ENCODE peak calls at places on chromosomes 3 and 15, in four cellular contexts. F is HCT116, B is K562, V is HepG2. W is an unnamed sample.

GRCh38 chr15:100779331-100780207 is 100.1 kb upstream of the ALDH1A3 start:
- DNase-seq in V (no peak), B (no peak), F (no peak), W (no peak)

GRCh38 chr3:50123394-50124361 is 31.4 kb upstream of the SEMA3F start:
- DNase-seq in F (no peak), B (no peak), V (no peak), W (no peak)

GRCh38 chr3:177358085-177358967 is 161.0 kb upstream of the TBL1XR1 start:
- DNase-seq in B (peak; percentile 91), F (peak; percentile 89), V (peak; percentile 97), W (peak; percentile 85)

GRCh38 chr15:56537881-56538280 is 72.9 kb upstream of the MNS1 start:
- DNase-seq in F (no peak), V (no peak), B (no peak), W (no peak)

GRCh38 chr3:88101142-88101541 is 42.1 kb downstream of the ZNF654 start:
- DNase-seq in V (no peak), B (no peak), F (no peak), W (no peak)

GRCh38 chr15:88487796-88488523 is 20.5 kb downstream of the MRPS11 start:
- DNase-seq in B (no peak), V (no peak), F (no peak), W (no peak)

GRCh38 chr3:172341482-172342059 is 106.7 kb downstream of the GHSR start:
- DNase-seq in V (peak; percentile 66), F (peak; percentile 48), B (peak; percentile 37), W (peak; percentile 33)

GRCh38 chr3:11580645-11581044 is 63.1 kb downstream of the VGLL4 start:
- DNase-seq in V (no peak), F (no peak), B (no peak), W (no peak)

GRCh38 chr15:60318236-60318867 is 79.4 kb downstream of the ANXA2 start:
- DNase-seq in B (no peak), F (no peak), V (no peak), W (no peak)

DNA sequence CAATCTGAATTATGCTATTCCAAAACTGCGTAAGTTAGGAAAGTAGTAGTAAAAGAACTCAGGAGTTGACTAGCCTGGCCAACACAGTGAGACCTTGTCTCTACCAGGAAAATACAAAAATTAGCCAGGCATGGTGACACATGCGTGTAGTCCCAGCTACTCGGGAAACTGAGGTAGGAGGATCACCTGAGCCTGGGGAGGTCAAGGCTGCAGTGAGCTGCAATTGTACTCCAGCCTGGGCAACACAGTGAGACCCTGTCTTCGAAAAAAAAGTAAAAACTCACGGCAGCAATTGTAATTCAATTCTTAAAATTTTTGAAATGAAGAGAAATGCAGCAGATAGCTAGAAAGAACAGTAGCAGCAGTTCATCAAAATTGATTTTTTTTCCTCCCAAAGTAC is 9.7 kb downstream of the GABPB1 start:
- DNase-seq in B (no peak), F (no peak), V (no peak), W (no peak)
- TF ChIP-seq TCF7L2 in B (no peak), F (no peak), V (no peak), W (no peak)

DNA sequence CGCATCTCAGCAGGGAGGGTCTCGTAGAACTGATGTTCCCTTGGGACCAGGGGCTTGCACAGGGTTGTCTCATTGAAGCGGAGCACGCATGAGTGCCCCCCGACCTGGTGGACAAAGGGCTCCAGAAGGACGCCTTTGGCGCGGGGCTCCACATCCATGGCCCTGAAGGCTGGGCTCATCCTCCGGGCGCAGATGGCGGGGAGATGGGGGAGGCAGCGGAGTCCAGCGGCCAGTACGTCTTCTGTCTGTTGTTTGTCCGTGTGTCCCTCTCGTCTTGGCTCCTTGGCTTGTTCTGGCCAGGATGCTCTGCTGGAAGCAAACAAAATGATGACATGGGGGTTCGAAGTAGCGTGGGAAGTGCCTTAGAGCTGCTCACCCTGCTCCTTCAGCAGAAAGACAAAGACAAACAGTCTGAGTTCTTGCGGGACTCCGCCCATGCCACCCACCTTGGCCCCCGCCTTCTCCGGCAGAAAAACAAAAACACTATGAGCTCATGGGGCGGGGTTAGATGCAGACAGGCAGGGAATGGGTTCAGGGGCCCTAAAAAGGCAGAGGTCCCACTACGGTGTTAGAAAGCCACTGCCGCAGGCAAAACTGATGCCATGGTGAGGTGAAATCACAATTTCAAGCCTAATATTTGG is 9.5 kb upstream of the NCKIPSD start:
- DNase-seq in F (no peak), V (no peak), B (no peak), W (no peak)
- TF ChIP-seq TCF7L2 in F (no peak), V (no peak), B (no peak), W (no peak)

DNA sequence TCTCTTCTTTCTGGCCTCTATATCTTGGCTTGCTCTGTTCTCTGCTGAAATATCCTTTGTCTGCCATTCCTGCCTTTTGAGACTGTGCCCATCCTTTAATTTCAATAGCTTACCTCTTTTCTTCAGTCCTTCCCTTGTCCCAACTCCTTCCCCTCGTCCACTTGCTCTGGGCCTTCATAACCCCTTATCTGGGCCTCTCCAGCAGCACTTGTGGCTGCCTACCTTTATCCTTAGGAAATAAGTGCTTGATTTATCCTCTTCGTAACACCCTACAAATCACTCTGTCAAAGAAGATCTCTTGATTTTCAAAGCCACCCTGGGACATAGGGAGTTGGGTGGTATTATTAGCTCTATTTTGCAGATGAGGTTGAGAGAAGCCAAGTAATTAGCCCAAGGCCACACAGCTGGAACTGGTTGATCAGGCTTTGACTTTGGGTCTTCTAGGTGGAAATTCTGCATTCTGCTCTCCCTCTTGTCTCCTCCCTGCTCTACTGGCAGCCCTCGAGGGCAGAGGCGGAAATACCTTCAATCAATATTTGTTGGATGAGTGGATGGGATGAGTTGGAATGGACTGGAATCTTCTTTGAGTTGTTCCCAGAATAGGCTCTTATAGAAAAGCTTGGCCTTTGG is 84.0 kb upstream of the TLE3 start:
- DNase-seq in B (no peak), V (no peak), F (no peak), W (no peak)
- TF ChIP-seq TCF7L2 in B (no peak), V (no peak), F (no peak), W (no peak)

GRCh38 chr3:105781871-105782270 is 86.9 kb downstream of the CBLB start:
- DNase-seq in V (no peak), F (no peak), B (no peak), W (no peak)
- TF ChIP-seq TCF7L2 in V (no peak), F (no peak), B (no peak), W (no peak)

DNA sequence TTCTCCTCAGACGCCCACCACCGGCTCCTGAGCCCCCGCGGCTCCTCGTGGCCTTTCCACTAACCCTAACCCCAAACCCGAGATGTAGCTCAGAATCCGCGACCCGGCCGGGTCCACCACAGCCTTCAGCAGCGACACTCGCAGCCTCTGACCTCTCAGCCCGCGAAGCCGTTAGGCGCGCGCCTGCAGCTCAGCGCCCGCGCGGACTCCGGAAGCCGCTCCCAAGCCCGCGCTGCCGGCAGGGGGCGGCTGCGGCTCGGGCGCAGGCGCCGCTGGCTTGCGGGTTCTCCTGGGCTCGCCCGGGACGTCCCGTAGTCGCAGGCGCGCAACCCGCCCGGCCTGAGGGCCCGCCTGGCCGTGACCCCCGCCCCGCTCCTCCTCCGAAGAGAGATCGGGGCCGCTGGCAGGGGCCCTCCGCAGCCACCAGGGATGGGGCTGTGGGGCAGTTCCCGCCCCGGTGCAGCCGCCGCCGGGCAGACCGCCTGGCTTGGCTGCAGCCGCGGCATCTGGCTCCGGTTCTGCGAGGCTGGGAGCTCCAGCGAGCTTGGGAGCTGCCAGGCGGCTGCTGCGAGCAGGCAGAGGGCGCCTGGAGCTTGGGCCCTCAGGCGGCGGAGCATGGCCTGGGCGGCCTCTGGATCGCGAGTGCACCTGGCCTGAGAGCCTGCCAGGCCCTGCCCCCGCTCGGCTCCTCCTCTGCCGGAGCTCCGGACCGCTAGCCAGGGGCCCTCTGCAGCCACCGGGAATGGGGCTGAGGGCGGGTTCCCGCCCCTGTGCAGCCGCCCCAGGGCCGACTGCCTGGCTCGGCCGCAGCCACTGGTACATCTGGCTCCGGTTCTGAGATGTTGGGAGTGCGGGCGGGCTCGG is 120.7 kb downstream of the LMLN start:
- DNase-seq in V (peak; percentile 18), F (peak; percentile 54), B (peak; percentile 76), W (no peak)
- TF ChIP-seq TCF7L2 in V (no peak), F (peak; percentile 8), B (no peak), W (no peak)

GRCh38 chr3:110165344-110165743 is 828.0 kb upstream of the DPPA4 start:
- DNase-seq in B (no peak), F (no peak), V (no peak), W (no peak)
- TF ChIP-seq TCF7L2 in B (no peak), F (no peak), V (no peak), W (no peak)

GRCh38 chr3:162525791-162526190 is 1029.2 kb downstream of the OTOL1 start:
- DNase-seq in B (no peak), V (no peak), F (no peak), W (no peak)

GRCh38 chr3:162521669-162522068 is 1025.1 kb downstream of the OTOL1 start:
- DNase-seq in B (no peak), F (no peak), V (no peak), W (no peak)

GRCh38 chr3:162525052-162525451 is 1028.4 kb downstream of the OTOL1 start:
- DNase-seq in B (no peak), V (no peak), F (no peak), W (no peak)
- TF ChIP-seq TCF7L2 in B (no peak), V (no peak), F (no peak), W (no peak)

W was measured in Panc1.